ENCODE peak calls at places on chromosomes 2 and 18, in ten cellular contexts. Z is adrenal gland; Q is colonic mucosa; O is HCT116; L is GM23248; H is effector memory CD4-positive, alpha-beta T cell; A is right cardiac atrium; S is ovary; G is cardiac muscle cell; X is A549. Y is an unnamed sample. For H3K4me1, the result is how much of the 10 kb centered on the place peaks cover.

GRCh38 chr2:217273851-217274250 is 414.0 kb upstream of the TNP1 start:
- DNase-seq in A (no peak), G (no peak), H (no peak), X (no peak), L (no peak), Q (no peak), O (no peak), S (no peak), Z (no peak), Y (no peak)

GRCh38 chr2:144111443-144111842 is 408.5 kb downstream of the ZEB2 start:
- DNase-seq in H (no peak), O (no peak), G (no peak), A (no peak), Z (peak), X (no peak), L (peak), S (no peak), Q (no peak), Y (no peak)

GRCh38 chr2:137202310-137202709 is 437.0 kb downstream of the THSD7B start:
- DNase-seq in H (no peak), Z (no peak), Q (no peak), G (peak), O (no peak), L (no peak), X (no peak), S (no peak), A (no peak), Y (no peak)

GRCh38 chr2:109348645-109349554 is 219.9 kb downstream of the SH3RF3 start:
- DNase-seq in X (no peak), Z (no peak), S (no peak), Q (no peak), H (no peak), A (peak), O (no peak), L (no peak), G (peak), Y (no peak)

GRCh38 chr18:50422286-50422898 is 47.5 kb downstream of the SKA1 start:
- DNase-seq in A (no peak), S (no peak), L (no peak), Z (no peak), Q (no peak), O (no peak), H (no peak), G (no peak), X (no peak), Y (no peak)

GRCh38 chr2:178298785-178299212 is 104.5 kb downstream of the OSBPL6 start:
- DNase-seq in L (peak), S (no peak), O (peak), H (no peak), Q (no peak), X (no peak), Z (no peak), A (no peak), G (no peak), Y (no peak)

GRCh38 chr2:1745171-1746023 is 1.1 kb upstream of the PXDN start:
- DNase-seq in H (no peak), Q (no peak), L (no peak), A (no peak), O (no peak), S (no peak), G (no peak), Z (peak), X (no peak), Y (peak)

GRCh38 chr2:215136669-215137328 is 1.6 kb downstream of the ABCA12 start:
- DNase-seq in A (no peak), Z (no peak), X (no peak), O (no peak), G (no peak), H (no peak), S (no peak), L (peak), Q (no peak), Y (no peak)

GRCh38 chr2:168427451-168427850 is 28.6 kb upstream of the CERS6 start:
- DNase-seq in S (no peak), A (no peak), Q (no peak), G (no peak), O (no peak), Z (no peak), X (no peak), L (peak), H (no peak), Y (no peak)

GRCh38 chr2:72738096-72738495 is 87.7 kb downstream of the EXOC6B start:
- DNase-seq in X (no peak), O (no peak), S (no peak), A (no peak), Q (no peak), L (peak), H (no peak), Z (no peak), G (no peak), Y (no peak)

GRCh38 chr18:79856119-79857080 is 58.7 kb downstream of the KCNG2 start:
- DNase-seq in X (peak), L (peak), O (no peak), G (peak), H (no peak), Q (peak), A (no peak), S (no peak), Z (peak), Y (no peak)

GRCh38 chr18:57953883-57954282 is 90.1 kb upstream of the NEDD4L start:
- DNase-seq in Z (no peak), H (no peak), A (no peak), X (no peak), G (no peak), S (no peak), L (no peak), Q (peak), O (no peak), Y (no peak)

GRCh38 chr18:57957210-57957609 is 86.8 kb upstream of the NEDD4L start:
- DNase-seq in H (no peak), L (no peak), Z (no peak), S (no peak), X (no peak), G (no peak), A (no peak), O (no peak), Q (no peak), Y (no peak)

GRCh38 chr18:57959278-57959677 is 84.7 kb upstream of the NEDD4L start:
- DNase-seq in L (peak), H (no peak), G (peak), Q (peak), X (peak), A (peak), Z (peak), O (peak), S (no peak), Y (peak)

GRCh38 chr18:57954928-57955327 is 89.1 kb upstream of the NEDD4L start:
- DNase-seq in S (no peak), L (no peak), O (no peak), A (no peak), X (no peak), Z (no peak), G (no peak), Q (no peak), H (no peak), Y (no peak)

GRCh38 chr18:57956495-57956894 is 87.5 kb upstream of the NEDD4L start:
- DNase-seq in X (no peak), L (no peak), G (no peak), A (no peak), O (no peak), H (no peak), S (no peak), Q (peak), Z (no peak), Y (no peak)
- H3K4me1 ChIP-seq in X (under half), L (under half), G (under half), A (under half), O (under half), H (under half), S (under half), Q (under half), Z (under half), Y (under half)

GRCh38 chr2:198016244-198016643 is 211.9 kb downstream of the PLCL1 start:
- DNase-seq in G (no peak), H (no peak), Q (no peak), O (no peak), S (no peak), A (no peak), Z (no peak), X (no peak), L (no peak), Y (no peak)

GRCh38 chr2:198012025-198012424 is 207.6 kb downstream of the PLCL1 start:
- DNase-seq in H (no peak), X (no peak), G (no peak), Z (no peak), L (no peak), O (no peak), S (no peak), Q (no peak), A (no peak), Y (no peak)

DNA sequence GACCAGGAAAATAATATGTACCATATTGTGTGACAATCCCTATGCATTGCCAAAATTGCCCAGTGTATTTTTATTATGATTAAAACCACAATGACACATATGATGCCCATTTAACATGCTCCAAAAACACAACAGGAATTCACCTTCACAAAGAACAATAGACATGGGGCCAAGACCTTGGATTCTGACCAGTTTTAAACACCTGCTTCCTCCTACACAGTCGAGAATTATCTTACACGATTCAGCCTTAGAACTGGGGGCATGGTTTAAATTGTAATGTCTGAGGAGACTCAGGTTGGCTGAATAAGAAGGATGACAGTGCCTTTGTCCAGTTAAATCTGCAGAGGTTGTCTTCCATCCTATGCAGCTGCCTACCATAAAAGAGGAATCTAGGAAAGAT is 212.7 kb downstream of the PLCL1 start:
- DNase-seq in S (no peak), G (no peak), O (no peak), A (no peak), X (no peak), L (no peak), Q (no peak), H (no peak), Z (no peak), Y (no peak)
- H3K4me3 ChIP-seq in S (no peak), G (no peak), O (no peak), A (no peak), X (no peak), L (no peak), Q (no peak), H (no peak), Z (no peak), Y (no peak)

DNA sequence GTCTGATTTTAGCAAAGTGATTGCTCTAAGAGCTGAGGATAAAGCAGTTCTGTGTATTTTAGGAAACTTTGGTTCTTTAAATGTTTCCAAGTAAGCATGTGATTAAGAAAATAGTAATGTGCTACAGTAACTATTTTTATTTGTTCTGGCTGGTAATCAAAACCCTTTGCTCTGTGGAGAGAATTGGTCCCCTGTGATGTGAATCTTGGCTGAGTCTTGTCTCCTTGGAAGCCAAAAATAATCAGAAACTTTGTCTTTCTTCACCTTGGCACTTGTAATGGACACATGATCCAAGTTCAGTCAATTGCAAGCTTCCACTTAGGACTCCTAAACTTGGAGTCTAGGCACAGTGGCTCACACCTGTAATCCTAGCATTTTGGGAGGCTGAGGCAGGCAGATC is 422.7 kb upstream of the CDH20 start:
- DNase-seq in S (no peak), X (no peak), H (no peak), A (no peak), G (no peak), L (peak), Q (no peak), O (no peak), Z (no peak), Y (no peak)
- H3K27ac ChIP-seq in S (no peak), X (no peak), H (no peak), A (no peak), G (no peak), L (no peak), Q (no peak), O (no peak), Z (no peak), Y (no peak)

GRCh38 chr2:207144191-207144795 is 21.5 kb downstream of the KLF7 start:
- DNase-seq in Q (no peak), X (no peak), A (no peak), H (no peak), Z (no peak), O (no peak), L (no peak), G (no peak), S (no peak), Y (no peak)

GRCh38 chr2:207142461-207142860 is 23.3 kb downstream of the KLF7 start:
- DNase-seq in O (no peak), A (no peak), Q (no peak), X (peak), H (no peak), S (no peak), L (peak), G (peak), Z (peak), Y (no peak)

GRCh38 chr2:207141381-207141780 is 24.4 kb downstream of the KLF7 start:
- DNase-seq in S (no peak), H (no peak), A (no peak), G (no peak), X (no peak), Q (no peak), Z (no peak), L (no peak), O (no peak), Y (no peak)

GRCh38 chr2:207143474-207144190 is 22.1 kb downstream of the KLF7 start:
- DNase-seq in H (peak), Q (peak), L (peak), A (peak), X (no peak), O (no peak), G (peak), Z (peak), S (peak), Y (peak)

GRCh38 chr2:207143131-207143473 is 22.6 kb downstream of the KLF7 start:
- DNase-seq in Q (no peak), A (no peak), O (no peak), G (no peak), S (no peak), Z (no peak), L (no peak), X (no peak), H (no peak), Y (no peak)
- H3K4me1 ChIP-seq in Q (under half), A (under half), O (under half), G (under half), S (under half), Z (half or more), L (half or more), X (under half), H (under half), Y (half or more)

GRCh38 chr2:67255933-67256615 is 141.1 kb upstream of the ETAA1 start:
- DNase-seq in S (no peak), H (no peak), X (no peak), G (no peak), L (peak), Q (no peak), A (no peak), O (no peak), Z (no peak), Y (no peak)
- H3K4me3 ChIP-seq in S (no peak), H (no peak), X (no peak), G (no peak), L (no peak), Q (no peak), A (no peak), O (no peak), Z (no peak), Y (no peak)

DNA sequence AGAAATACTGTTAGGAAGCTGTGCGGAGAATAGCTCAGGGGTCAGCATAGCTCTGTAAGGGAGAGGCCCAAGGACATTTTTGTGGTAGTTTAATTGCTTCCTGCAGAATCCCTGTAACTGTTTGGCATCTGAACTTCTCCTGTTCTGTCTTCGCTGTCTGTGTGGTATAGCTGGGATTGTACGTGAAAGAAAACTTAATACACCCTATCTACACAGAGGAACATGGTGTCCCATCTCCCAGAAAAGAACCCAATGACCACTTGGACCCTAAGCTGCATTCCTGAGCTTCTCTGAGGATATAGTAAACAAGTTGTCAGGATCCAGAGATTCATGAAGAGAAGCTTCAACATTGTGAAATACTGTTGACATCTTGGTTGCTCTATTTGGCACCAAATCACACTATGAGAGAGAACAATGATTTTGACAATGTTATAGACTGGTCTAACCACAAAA is 81.3 kb downstream of the CDC42EP3 start:
- DNase-seq in Q (no peak), Z (no peak), G (no peak), H (no peak), S (no peak), A (no peak), L (peak), O (no peak), X (no peak), Y (no peak)
- H3K27ac ChIP-seq in Q (no peak), Z (no peak), G (no peak), H (no peak), S (no peak), A (peak), L (peak), O (peak), X (peak), Y (no peak)

GRCh38 chr2:162928356-162928755 is 89.8 kb upstream of the KCNH7 start:
- DNase-seq in L (peak), A (no peak), H (no peak), S (no peak), Q (no peak), G (no peak), O (no peak), X (no peak), Z (no peak), Y (no peak)

GRCh38 chr2:162929571-162929970 is 91.0 kb upstream of the KCNH7 start:
- DNase-seq in O (no peak), Z (no peak), S (no peak), X (peak), Q (no peak), G (no peak), H (no peak), A (no peak), L (peak), Y (no peak)

GRCh38 chr2:162926907-162927306 is 88.3 kb upstream of the KCNH7 start:
- DNase-seq in S (no peak), A (no peak), H (no peak), G (no peak), Z (no peak), O (no peak), Q (no peak), L (peak), X (no peak), Y (no peak)

GRCh38 chr2:162926501-162926900 is 87.9 kb upstream of the KCNH7 start:
- DNase-seq in L (peak), X (peak), A (no peak), S (no peak), O (peak), G (no peak), Z (no peak), Q (no peak), H (no peak), Y (no peak)

GRCh38 chr2:162925595-162925994 is 87.0 kb upstream of the KCNH7 start:
- DNase-seq in G (no peak), O (no peak), L (no peak), A (no peak), X (no peak), Z (no peak), S (no peak), Q (no peak), H (no peak), Y (no peak)
- H3K4me1 ChIP-seq in G (under half), O (under half), L (under half), A (under half), X (under half), Z (under half), S (under half), Q (under half), H (under half), Y (under half)

GRCh38 chr2:27170569-27171337 is 21.9 kb downstream of the TCF23 start:
- DNase-seq in H (no peak), X (no peak), Q (no peak), S (no peak), O (no peak), L (no peak), Z (no peak), A (no peak), G (no peak), Y (no peak)
- H3K4me3 ChIP-seq in H (no peak), X (no peak), Q (no peak), S (no peak), O (no peak), L (no peak), Z (no peak), A (no peak), G (no peak), Y (no peak)

GRCh38 chr18:9707381-9708056 is 582 bp upstream of the RAB31 start:
- DNase-seq in Z (no peak), L (peak), A (no peak), X (no peak), G (no peak), Q (no peak), H (no peak), S (no peak), O (no peak), Y (no peak)

GRCh38 chr18:9708057-9708881 is at the start of gene RAB31:
- DNase-seq in L (peak), S (peak), G (peak), Z (peak), X (peak), A (peak), Q (peak), H (no peak), O (no peak), Y (peak)

GRCh38 chr18:9710037-9710436 is 1.9 kb downstream of the RAB31 start:
- DNase-seq in X (no peak), Z (no peak), G (no peak), S (no peak), L (no peak), O (no peak), H (no peak), Q (no peak), A (no peak), Y (no peak)

GRCh38 chr18:9711361-9712129 is 3.4 kb downstream of the RAB31 start:
- DNase-seq in O (no peak), S (no peak), H (no peak), L (no peak), G (no peak), X (no peak), Q (no peak), Z (no peak), A (no peak), Y (no peak)

DNA sequence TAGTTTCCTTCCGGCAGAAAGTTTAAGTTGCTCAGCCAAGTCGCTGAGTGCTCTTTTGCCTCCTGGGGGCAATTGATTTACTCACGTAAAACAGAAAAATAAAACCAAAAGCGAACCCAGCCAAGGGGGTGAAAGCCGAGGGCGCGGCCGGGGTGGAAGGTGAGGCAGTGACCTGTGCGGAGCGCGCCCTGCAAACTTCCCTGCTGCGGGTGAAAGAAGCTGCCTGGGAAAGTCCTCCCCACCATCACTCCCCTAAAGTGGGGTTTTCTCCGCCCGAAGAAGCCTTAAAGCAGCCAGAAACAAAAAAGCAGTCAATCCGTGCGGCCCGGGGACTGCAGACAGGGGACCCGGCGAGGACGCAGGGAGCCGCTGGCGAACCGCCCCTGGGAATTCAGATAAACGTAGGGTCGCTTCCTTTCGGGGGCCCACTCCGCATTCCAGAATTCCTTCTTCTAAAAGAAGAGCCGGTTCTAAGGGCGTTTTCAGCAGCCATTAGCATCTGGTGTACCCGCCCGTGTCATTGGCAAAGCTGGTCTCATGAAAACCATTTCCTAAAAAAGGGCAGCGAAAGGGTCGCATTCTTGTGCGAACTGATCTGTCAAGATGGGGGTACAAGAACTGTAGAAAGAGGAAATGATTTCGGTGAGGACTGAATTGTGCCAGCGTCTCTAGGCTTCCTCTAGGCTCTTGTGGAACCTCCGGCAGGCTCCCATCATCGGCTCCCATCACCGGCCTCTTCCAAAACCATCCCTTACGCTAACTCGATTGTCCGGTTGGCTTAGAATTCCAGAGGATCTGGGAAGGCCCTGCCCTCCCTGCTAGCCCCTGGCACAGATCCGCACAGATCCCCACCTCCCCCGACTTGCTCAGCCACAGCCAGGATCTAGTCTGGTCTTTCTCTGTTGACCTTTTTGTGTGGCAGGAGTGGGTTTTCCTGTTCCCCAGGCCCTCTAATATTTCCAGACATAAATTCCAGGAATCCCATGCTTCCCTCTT is 1.1 kb downstream of the RAB31 start:
- DNase-seq in H (no peak), Q (peak), A (peak), S (peak), L (peak), G (peak), X (no peak), Z (peak), O (no peak), Y (peak)
- H3K27ac ChIP-seq in H (no peak), Q (peak), A (no peak), S (peak), L (peak), G (no peak), X (peak), Z (peak), O (peak), Y (peak)

Y was measured in left lung.